ENCODE peak calls at places on chromosome X, in six cellular contexts. D, H, N, T, J and G are unnamed samples.

GRCh38 chrX:44299177-44299576 is 44.3 kb downstream of the EFHC2 start:
- DNase-seq in J (no peak), H (no peak), N (no peak), T (no peak), D (no peak), G (no peak)

GRCh38 chrX:102516314-102516936 is at the start of gene TMSB15A:
- DNase-seq in N (peak), T (no peak), H (peak), D (peak), J (peak), G (peak)

GRCh38 chrX:134186362-134187121 is 50.4 kb upstream of the CCDC160 start:
- DNase-seq in D (no peak), H (no peak), J (peak), N (peak), T (no peak), G (peak)

GRCh38 chrX:25600776-25601175 is 537.4 kb upstream of the MAGEB18 start:
- DNase-seq in D (no peak), N (no peak), J (no peak), H (no peak), T (no peak), G (no peak)

GRCh38 chrX:75546724-75547123 is 23.9 kb upstream of the ZDHHC15 start:
- DNase-seq in H (no peak), J (no peak), D (no peak), N (no peak), T (no peak), G (no peak)

GRCh38 chrX:76453737-76454406 is 26.4 kb downstream of the MAGEE1 start:
- DNase-seq in J (no peak), D (no peak), N (no peak), H (no peak), T (no peak), G (no peak)

GRCh38 chrX:153922932-153923857 is 2.9 kb downstream of the ARHGAP4 start:
- DNase-seq in N (peak), T (no peak), H (peak), J (no peak), D (no peak), G (no peak)

GRCh38 chrX:153863251-153863991 is 22.6 kb downstream of the L1CAM start:
- DNase-seq in D (no peak), N (no peak), T (no peak), J (no peak), H (no peak), G (no peak)

GRCh38 chrX:77440310-77440709 is 6.9 kb upstream of the FGF16 start:
- DNase-seq in T (no peak), J (no peak), D (no peak), N (no peak), H (no peak), G (no peak)

GRCh38 chrX:16606142-16606720 is 43.7 kb upstream of the S100G start:
- DNase-seq in D (no peak), N (no peak), H (no peak), T (no peak), J (no peak), G (no peak)

GRCh38 chrX:82087699-82088098 is 885.8 kb downstream of the SH3BGRL start:
- DNase-seq in N (no peak), D (no peak), H (no peak), T (no peak), J (no peak), G (no peak)

GRCh38 chrX:140123446-140123845 is 158.1 kb upstream of the CXorf66 start:
- DNase-seq in J (no peak), N (no peak), T (no peak), H (no peak), D (no peak), G (no peak)

GRCh38 chrX:42505057-42505456 is 272.9 kb downstream of the PPP1R2C start:
- DNase-seq in H (no peak), N (no peak), J (no peak), T (no peak), D (no peak), G (no peak)

GRCh38 chrX:40176256-40176978 is 78.7 kb upstream of the BCOR start:
- DNase-seq in N (peak), T (no peak), J (peak), D (no peak), H (peak), G (peak)

GRCh38 chrX:42485621-42486020 is 292.3 kb downstream of the PPP1R2C start:
- DNase-seq in T (no peak), D (no peak), N (no peak), J (no peak), H (no peak), G (no peak)

GRCh38 chrX:130120746-130121504 is 10.6 kb upstream of the ELF4 start:
- DNase-seq in H (peak), D (peak), J (peak), T (peak), N (peak), G (peak)

GRCh38 chrX:95733426-95733825 is 951.2 kb upstream of the DIAPH2 start:
- DNase-seq in J (no peak), D (no peak), N (no peak), T (no peak), H (no peak), G (no peak)

GRCh38 chrX:42694260-42694815 is 83.6 kb downstream of the PPP1R2C start:
- DNase-seq in T (no peak), N (no peak), D (no peak), J (no peak), H (no peak), G (no peak)

GRCh38 chrX:47169273-47169672 is 24.3 kb downstream of the RBM10 start:
- DNase-seq in N (no peak), H (no peak), T (no peak), J (no peak), D (no peak), G (no peak)

GRCh38 chrX:130393451-130394074 is 8.1 kb upstream of the GPR119 start:
- DNase-seq in H (no peak), T (peak), J (no peak), D (no peak), N (no peak), G (no peak)

GRCh38 chrX:154596290-154596929 is 11.5 kb downstream of the CTAG1A start:
- DNase-seq in T (peak), N (no peak), D (no peak), H (no peak), J (peak), G (no peak)

GRCh38 chrX:45508459-45508858 is 307.8 kb upstream of the DIPK2B start:
- DNase-seq in H (no peak), N (no peak), J (no peak), D (no peak), T (no peak), G (no peak)

GRCh38 chrX:34653811-34654210 is 3.3 kb downstream of the TMEM47 start:
- DNase-seq in D (no peak), H (no peak), T (no peak), J (no peak), N (no peak), G (no peak)

GRCh38 chrX:51866156-51866555 is 27.3 kb upstream of the MAGED1 start:
- DNase-seq in H (no peak), T (no peak), J (no peak), D (no peak), N (no peak), G (no peak)

GRCh38 chrX:150365953-150366911 is 3.1 kb downstream of the MAMLD1 start:
- DNase-seq in D (peak), N (no peak), H (peak), T (no peak), J (no peak), G (no peak)
- TF ChIP-seq CTCF in D (no peak), N (no peak), H (no peak), T (peak), J (no peak), G (no peak)

DNA sequence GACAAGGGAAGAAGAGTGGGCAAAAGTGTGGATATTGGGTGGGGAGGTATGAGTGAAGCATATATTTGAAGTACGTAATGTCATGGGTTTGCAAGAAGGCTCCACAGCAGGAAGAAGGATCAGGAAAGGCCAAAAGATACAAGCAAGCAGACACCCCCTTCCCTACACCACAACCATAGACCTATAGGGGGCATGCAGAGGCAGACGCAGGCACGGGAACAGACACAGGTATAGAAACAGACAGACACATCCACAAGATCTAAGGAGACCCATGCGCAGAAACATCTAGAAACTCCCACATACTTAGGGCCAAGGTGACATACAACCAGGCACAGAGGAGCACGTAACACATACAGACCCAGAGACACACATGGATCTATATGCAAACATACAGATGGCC is 14.3 kb downstream of the FGD1 start:
- DNase-seq in D (no peak), H (no peak), N (no peak), T (no peak), J (no peak), G (no peak)
- TF ChIP-seq CTCF in D (no peak), H (no peak), N (no peak), T (no peak), J (no peak), G (no peak)

DNA sequence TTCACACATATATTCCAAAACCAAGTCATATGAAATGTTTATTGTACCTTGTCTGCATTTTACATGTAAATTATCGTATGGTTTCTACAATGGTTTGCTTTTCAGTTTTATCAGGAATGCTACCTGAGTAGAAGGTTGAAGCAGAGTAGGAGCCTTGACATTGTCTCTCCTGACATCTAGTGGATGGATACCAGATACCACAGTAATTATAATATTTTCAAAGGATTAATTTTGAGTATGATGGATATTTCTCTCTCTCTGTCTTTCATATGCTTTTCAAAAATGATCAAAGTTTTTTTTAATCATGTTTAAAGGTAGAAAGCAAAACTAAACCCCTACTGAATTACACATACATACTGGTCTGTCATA is 109.4 kb upstream of the KLHL13 start:
- DNase-seq in J (no peak), D (no peak), H (no peak), T (no peak), N (no peak), G (no peak)
- TF ChIP-seq CTCF in J (peak), D (no peak), H (peak), T (peak), N (no peak), G (no peak)

GRCh38 chrX:71621644-71622346 is 3.5 kb upstream of the CXCR3 start:
- DNase-seq in J (no peak), D (no peak), H (no peak), N (no peak), T (no peak), G (no peak)

GRCh38 chrX:71623714-71624113 is 5.4 kb upstream of the CXCR3 start:
- DNase-seq in T (no peak), D (no peak), N (no peak), J (no peak), H (no peak), G (no peak)

GRCh38 chrX:71625471-71625870 is 7.2 kb upstream of the CXCR3 start:
- DNase-seq in J (no peak), T (no peak), H (no peak), N (no peak), D (no peak), G (no peak)

GRCh38 chrX:71623105-71623450 is 4.8 kb upstream of the CXCR3 start:
- DNase-seq in J (no peak), N (no peak), D (no peak), H (no peak), T (no peak), G (no peak)

DNA sequence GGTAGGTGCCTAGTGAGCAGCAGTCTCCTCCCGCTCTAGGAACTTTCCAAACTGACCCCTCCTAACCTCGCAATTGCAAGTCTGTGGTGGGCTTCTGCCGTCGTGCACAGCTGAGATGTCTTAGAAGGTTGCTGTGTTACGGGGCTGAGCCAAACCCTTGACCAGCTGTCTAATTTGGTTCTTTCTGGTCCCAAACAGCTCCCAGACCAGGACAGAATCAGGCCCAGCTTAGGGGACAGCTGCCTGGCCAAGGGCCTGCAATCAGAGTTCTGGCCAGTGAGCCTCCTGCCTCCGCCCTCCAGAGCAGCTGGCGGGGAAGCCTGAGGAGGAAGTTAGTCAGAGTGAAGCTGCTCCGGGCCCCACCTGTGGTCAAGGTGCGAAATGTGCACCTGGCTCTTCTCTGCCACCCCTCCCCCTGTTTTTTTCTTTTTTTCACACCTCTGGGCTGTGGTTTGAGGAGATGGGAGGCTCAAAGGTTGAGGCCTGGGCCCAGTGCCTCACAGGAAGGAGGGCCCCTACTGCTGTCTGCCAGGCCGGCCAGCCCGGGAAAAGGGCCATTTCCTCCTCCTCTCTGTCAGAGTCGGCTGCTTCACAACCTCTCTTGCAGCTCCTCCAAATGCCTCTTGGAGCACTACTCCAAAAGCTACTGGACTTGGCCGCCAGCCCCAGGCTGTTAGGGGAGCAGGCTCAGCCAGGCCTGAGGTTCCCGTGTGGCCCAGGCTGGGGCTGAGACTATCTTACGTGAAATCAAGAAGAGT is 4.2 kb upstream of the CXCR3 start:
- DNase-seq in D (peak), T (peak), N (peak), H (peak), J (peak), G (peak)
- TF ChIP-seq CTCF in D (no peak), T (peak), N (no peak), H (peak), J (no peak), G (no peak)

GRCh38 chrX:144335402-144335801 is 451.5 kb downstream of the UBE2NL start:
- DNase-seq in H (no peak), J (no peak), T (no peak), N (no peak), D (no peak), G (no peak)
- TF ChIP-seq CTCF in H (no peak), J (no peak), T (no peak), N (no peak), D (no peak), G (no peak)

GRCh38 chrX:119948381-119948780 is 4.8 kb upstream of the NKAP start:
- DNase-seq in D (no peak), H (no peak), T (no peak), J (no peak), N (no peak), G (no peak)
- TF ChIP-seq CTCF in D (no peak), H (no peak), T (no peak), J (no peak), N (no peak), G (no peak)

GRCh38 chrX:10636337-10636736 is 16.0 kb upstream of the MID1 start:
- DNase-seq in T (no peak), H (no peak), J (no peak), D (peak), N (no peak), G (no peak)
- TF ChIP-seq CTCF in T (peak), H (peak), J (peak), D (no peak), N (no peak), G (no peak)

GRCh38 chrX:110853610-110854009 is 58.0 kb upstream of the CHRDL1 start:
- DNase-seq in N (no peak), H (peak), J (no peak), T (no peak), D (peak), G (no peak)
- TF ChIP-seq CTCF in N (no peak), H (no peak), J (no peak), T (peak), D (no peak), G (no peak)

DNA sequence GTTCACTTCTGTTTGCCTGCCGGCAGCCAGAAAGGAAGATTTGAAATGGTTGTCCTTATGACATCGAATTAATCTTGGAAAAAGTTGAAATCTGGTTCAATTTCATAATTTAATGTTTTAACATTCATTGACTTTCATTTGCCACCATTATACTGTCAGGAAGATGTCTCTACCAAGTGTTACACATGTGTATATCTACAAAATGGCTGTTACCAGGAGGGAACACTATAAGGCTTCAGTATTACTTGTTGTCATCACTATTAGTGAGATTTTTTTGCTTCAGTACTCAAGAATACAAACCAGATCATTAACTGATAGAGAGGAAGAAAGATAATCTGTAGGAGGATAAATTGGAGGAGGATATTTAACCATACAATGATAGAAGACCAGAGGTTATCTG is 71.2 kb downstream of the TSPAN7 start:
- DNase-seq in T (no peak), J (no peak), D (no peak), N (no peak), H (no peak), G (no peak)
- TF ChIP-seq CTCF in T (no peak), J (no peak), D (no peak), N (no peak), H (no peak), G (no peak)